ENCODE peak calls at places on chromosomes 7 and 10, in six cellular contexts. J is effector memory CD4-positive, alpha-beta T cell; K is fibroblast of mammary gland; B is spleen; H is lung; D is colonic mucosa. X is an unnamed sample.

GRCh38 chr10:125032474-125032873 is 90.6 kb downstream of the ZRANB1 start:
- DNase-seq in D (no peak), B (no peak), H (no peak), J (no peak), K (no peak), X (no peak)

GRCh38 chr10:30359373-30360206 is 10.5 kb upstream of the MTPAP start:
- DNase-seq in J (peak), B (peak), K (peak), D (peak), H (peak), X (no peak)

GRCh38 chr10:86110156-86110786 is 256.3 kb downstream of the GRID1 start:
- DNase-seq in K (no peak), J (no peak), B (peak), H (no peak), D (no peak), X (no peak)

GRCh38 chr10:6347391-6347951 is 144.7 kb downstream of the PFKFB3 start:
- DNase-seq in B (peak), J (peak), K (no peak), H (no peak), D (no peak), X (peak)

GRCh38 chr7:81062747-81063146 is 143.9 kb upstream of the SEMA3C start:
- DNase-seq in D (no peak), H (no peak), B (no peak), K (no peak), J (no peak), X (no peak)

GRCh38 chr7:126657599-126658358 is 595.0 kb downstream of the GRM8 start:
- DNase-seq in J (no peak), H (no peak), D (no peak), K (no peak), B (no peak), X (peak)

GRCh38 chr7:157853076-157853788 is 516.4 kb downstream of the DNAJB6 start:
- DNase-seq in D (no peak), J (no peak), H (no peak), B (peak), K (no peak), X (no peak)

GRCh38 chr7:74587435-74588126 is 69.9 kb upstream of the GTF2I start:
- DNase-seq in B (peak), H (peak), K (peak), D (peak), J (no peak), X (no peak)

GRCh38 chr7:139231513-139232376 is 708 bp downstream of the UBN2 start:
- DNase-seq in K (peak), D (peak), J (no peak), H (peak), B (peak), X (no peak)

GRCh38 chr7:48139461-48139860 is 31.8 kb upstream of the ABCA13 start:
- DNase-seq in K (peak), H (no peak), B (no peak), D (no peak), J (no peak), X (no peak)

GRCh38 chr10:62083413-62083794 is 181.9 kb downstream of the ARID5B start:
- DNase-seq in J (no peak), B (no peak), K (peak), H (no peak), D (no peak), X (no peak)

GRCh38 chr7:20299145-20299544 is 31.6 kb upstream of the ITGB8 start:
- DNase-seq in B (no peak), H (no peak), J (no peak), K (no peak), D (no peak), X (no peak)

GRCh38 chr10:18472977-18473376 is 178.4 kb downstream of the NSUN6 start:
- DNase-seq in B (no peak), J (no peak), D (no peak), K (no peak), H (no peak), X (no peak)

GRCh38 chr7:112091768-112092167 is 114.4 kb downstream of the DOCK4 start:
- DNase-seq in H (no peak), K (no peak), J (no peak), B (no peak), D (no peak), X (no peak)

GRCh38 chr7:142438235-142438922 is 180.5 kb upstream of the PRSS58 start:
- DNase-seq in B (no peak), J (no peak), D (peak), H (no peak), K (peak), X (peak)

GRCh38 chr10:131065673-131066331 is 245.7 kb downstream of the TCERG1L start:
- DNase-seq in K (no peak), J (no peak), B (peak), D (no peak), H (no peak), X (no peak)

GRCh38 chr7:47779341-47779771 is 168.9 kb downstream of the PKD1L1 start:
- DNase-seq in B (no peak), K (peak), H (no peak), D (no peak), J (no peak), X (no peak)

GRCh38 chr10:98215378-98215777 is 52.6 kb downstream of the LOXL4 start:
- DNase-seq in H (no peak), B (no peak), J (no peak), D (no peak), K (no peak), X (no peak)

GRCh38 chr7:56007891-56008290 is 43.4 kb downstream of the PSPH start:
- DNase-seq in J (no peak), H (no peak), D (no peak), K (no peak), B (no peak), X (no peak)

GRCh38 chr7:35993663-35994622 is 159.1 kb upstream of the EEPD1 start:
- DNase-seq in H (no peak), B (no peak), D (no peak), K (peak), J (no peak), X (no peak)

GRCh38 chr10:124417846-124418725 is 637 bp downstream of the OAT start:
- DNase-seq in K (peak), D (peak), B (peak), J (peak), H (peak), X (no peak)

GRCh38 chr10:70750156-70750703 is 34.9 kb downstream of the TBATA start:
- DNase-seq in J (no peak), H (no peak), D (no peak), K (no peak), B (peak), X (no peak)

GRCh38 chr10:20596065-20596760 is 300.9 kb downstream of the NEBL start:
- DNase-seq in J (no peak), B (no peak), H (no peak), D (no peak), K (peak), X (no peak)

GRCh38 chr7:52794621-52795020 is 240.8 kb upstream of the POM121L12 start:
- DNase-seq in J (no peak), K (no peak), D (no peak), B (no peak), H (no peak), X (no peak)

GRCh38 chr10:124364674-124365073 is 54.0 kb downstream of the OAT start:
- DNase-seq in D (no peak), K (no peak), B (peak), J (no peak), H (no peak), X (no peak)

GRCh38 chr7:25851332-25852248 is 300.4 kb upstream of the NFE2L3 start:
- DNase-seq in K (peak), D (peak), H (peak), J (peak), B (peak), X (no peak)
- H3K4me3 ChIP-seq in K (peak), D (peak), H (no peak), J (no peak), B (no peak), X (no peak)

GRCh38 chr7:151066273-151066974 is 7.0 kb downstream of the SLC4A2 start:
- DNase-seq in H (no peak), D (no peak), K (no peak), J (no peak), B (no peak), X (no peak)
- H3K4me3 ChIP-seq in H (no peak), D (no peak), K (no peak), J (no peak), B (no peak), X (no peak)

DNA sequence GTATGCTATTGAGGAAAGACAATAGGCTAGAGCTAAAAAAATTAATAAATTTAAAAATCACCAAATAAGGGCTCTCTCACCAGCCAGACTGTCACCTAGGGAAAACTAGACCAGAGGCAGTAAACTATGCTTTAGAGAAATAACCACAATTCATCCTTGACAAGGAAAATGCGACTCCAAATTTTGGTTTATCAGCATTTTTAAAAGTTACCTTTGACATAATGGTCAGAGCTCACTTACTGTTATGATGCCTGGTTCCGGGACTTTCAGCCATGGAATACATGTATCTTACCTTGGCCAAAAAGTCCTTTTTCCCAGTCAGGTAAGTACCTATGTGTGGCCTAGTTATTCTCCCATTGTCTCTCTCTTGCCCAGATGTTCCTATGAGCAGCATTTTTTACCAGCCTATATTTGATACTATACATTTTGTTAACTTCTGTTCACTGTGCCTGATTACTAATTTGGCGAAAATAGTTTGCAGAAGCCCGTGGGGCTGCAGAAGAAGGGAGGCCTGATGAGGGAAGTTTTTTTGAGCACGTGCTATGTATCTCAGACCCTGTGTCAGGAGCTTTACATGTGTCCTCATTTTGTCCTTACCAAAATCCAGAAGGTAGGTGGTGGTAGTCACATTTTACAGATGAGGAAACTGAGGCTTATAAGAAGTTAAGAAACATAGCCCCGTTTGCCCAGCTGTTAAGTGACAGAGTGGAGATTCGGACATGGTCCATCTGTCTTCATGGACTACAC is 149.7 kb downstream of the CELF2 start:
- DNase-seq in H (no peak), B (no peak), J (no peak), D (no peak), K (no peak), X (no peak)
- H3K4me3 ChIP-seq in H (no peak), B (peak), J (peak), D (peak), K (no peak), X (peak)

DNA sequence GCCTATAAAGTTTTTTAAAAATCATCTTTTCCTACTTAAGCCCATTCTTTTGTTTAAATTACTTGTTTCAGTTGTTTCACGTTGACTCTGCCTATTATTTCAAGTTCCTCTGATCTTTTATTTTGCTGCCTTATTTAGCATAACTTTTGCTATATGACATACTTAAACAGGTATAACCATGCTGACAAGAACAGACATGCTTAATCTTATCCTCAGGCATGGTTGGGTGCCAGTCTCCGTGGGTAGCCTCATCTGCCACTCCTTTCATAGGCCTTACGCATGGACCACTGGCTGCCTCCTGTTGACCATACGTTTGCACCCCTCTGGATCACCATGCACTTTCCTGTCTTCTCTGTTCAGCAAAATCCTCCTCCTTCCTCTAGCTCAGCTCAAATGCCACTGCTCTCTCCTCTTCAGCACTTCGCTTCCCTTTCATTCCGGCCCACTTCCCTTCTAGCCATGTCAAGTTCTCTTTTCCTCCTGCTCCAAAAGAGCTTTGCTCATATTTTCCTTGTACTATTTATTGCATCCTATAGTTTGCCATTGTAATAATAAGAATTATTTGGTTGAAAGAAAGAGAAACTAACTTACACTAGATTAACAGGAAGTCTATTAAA is 10.0 kb upstream of the TSPAN33 start:
- DNase-seq in B (no peak), J (no peak), K (no peak), D (no peak), H (no peak), X (no peak)
- H3K4me3 ChIP-seq in B (no peak), J (no peak), K (no peak), D (no peak), H (no peak), X (no peak)

DNA sequence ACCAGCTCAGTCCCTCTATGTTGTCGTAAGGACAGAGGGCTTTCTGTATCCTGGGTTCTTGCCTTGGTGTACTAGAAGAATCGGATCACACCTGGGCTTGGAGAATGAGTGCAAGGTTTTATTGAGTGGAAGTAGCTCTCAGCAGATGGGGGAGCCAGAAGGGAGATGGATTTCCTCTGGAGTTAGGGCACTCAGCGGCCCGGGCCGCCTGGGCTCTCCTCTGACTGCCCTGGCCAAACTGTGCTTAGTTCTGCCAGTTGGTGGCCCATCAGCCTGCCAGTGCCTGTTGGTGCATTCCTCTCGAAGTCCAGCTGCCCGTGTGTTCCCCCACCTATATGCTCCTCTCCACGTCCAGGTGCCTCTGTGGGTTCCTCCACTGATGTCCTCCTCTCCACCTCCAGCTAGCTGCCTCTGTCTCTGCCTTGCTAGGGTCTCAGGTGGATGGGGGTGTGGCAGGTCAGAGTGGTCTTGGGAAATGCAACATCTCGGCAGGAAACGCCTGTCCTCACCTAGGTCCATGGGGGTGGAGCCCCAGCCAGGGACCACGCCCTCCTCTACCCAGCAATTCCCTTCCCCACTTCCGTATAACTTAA is 148.6 kb downstream of the PPP1R3A start:
- DNase-seq in B (no peak), D (no peak), H (no peak), K (no peak), J (no peak), X (no peak)
- H3K4me3 ChIP-seq in B (no peak), D (no peak), H (no peak), K (no peak), J (no peak), X (no peak)

GRCh38 chr10:35397953-35398352 is 61.6 kb downstream of the CCNY start:
- DNase-seq in K (no peak), J (no peak), H (no peak), B (no peak), D (no peak), X (no peak)
- H3K4me3 ChIP-seq in K (no peak), J (no peak), H (no peak), B (no peak), D (no peak), X (no peak)

X was measured in Jurkat, Clone E6-1.